ENCODE peak calls at places on chromosome 19, in five cellular contexts. Z is adrenal gland, O is keratinocyte, D is GM12864, S is pancreas. J is an unnamed sample.

GRCh38 chr19:913080-913748 is at the start of gene R3HDM4:
- DNase-seq in O (no peak), Z (peak), S (peak), D (no peak), J (peak)

GRCh38 chr19:4069331-4069959 is 2.7 kb upstream of the ZBTB7A start:
- DNase-seq in Z (no peak), O (no peak), D (no peak), S (no peak), J (no peak)

GRCh38 chr19:280541-281007 is 10.6 kb downstream of the PLPP2 start:
- DNase-seq in O (no peak), S (no peak), D (no peak), Z (no peak), J (no peak)

GRCh38 chr19:10043286-10043927 is 30.1 kb downstream of the RDH8 start:
- DNase-seq in S (no peak), Z (no peak), D (no peak), O (no peak), J (no peak)

GRCh38 chr19:19238126-19238894 is 26.6 kb downstream of the NCAN start:
- DNase-seq in O (no peak), Z (no peak), D (no peak), S (no peak), J (no peak)

GRCh38 chr19:54002495-54003315 is 11.3 kb downstream of the CACNG6 start:
- DNase-seq in O (no peak), Z (no peak), D (no peak), S (no peak), J (no peak)

GRCh38 chr19:54178581-54179261 is 5.8 kb upstream of the TMC4 start:
- DNase-seq in Z (no peak), S (no peak), D (no peak), O (no peak), J (no peak)

GRCh38 chr19:368624-369020 is 24.0 kb upstream of the MIER2 start:
- DNase-seq in D (no peak), S (no peak), O (no peak), Z (no peak), J (no peak)

GRCh38 chr19:10502524-10503001 is 593 bp downstream of the KEAP1 start:
- DNase-seq in D (peak), S (peak), O (peak), Z (peak), J (peak)

GRCh38 chr19:17834350-17835181 is 13.2 kb downstream of the JAK3 start:
- DNase-seq in O (no peak), Z (no peak), S (no peak), D (no peak), J (no peak)
- TF ChIP-seq CTCF in O (no peak), Z (no peak), S (no peak), D (peak), J (no peak)

DNA sequence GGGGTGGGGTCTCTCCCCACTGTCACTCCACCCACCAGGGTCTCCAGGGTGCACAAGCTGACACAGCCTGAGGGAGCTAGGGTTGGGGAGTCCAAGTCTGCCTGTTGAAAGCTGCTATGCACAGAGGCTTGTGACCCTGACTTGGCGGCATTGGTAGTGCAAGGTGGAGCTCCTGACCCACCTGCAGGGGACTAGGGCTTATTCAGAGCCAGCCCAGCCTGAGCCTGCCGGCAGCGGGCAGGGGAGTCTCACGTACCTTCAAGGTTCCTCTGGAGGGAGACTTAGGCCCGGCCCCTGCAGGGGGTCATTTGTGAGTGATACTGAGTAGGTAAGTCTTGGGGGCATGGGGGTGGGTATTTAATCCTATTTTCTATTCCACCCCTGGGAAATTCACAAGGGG is 4.7 kb downstream of the KCTD15 start:
- DNase-seq in Z (no peak), S (no peak), O (no peak), D (no peak), J (no peak)
- TF ChIP-seq CTCF in Z (no peak), S (no peak), O (no peak), D (no peak), J (no peak)

GRCh38 chr19:24159707-24160106 is 72.7 kb downstream of the ZNF254 start:
- DNase-seq in Z (no peak), D (no peak), O (no peak), S (no peak), J (no peak)
- TF ChIP-seq CTCF in Z (peak), D (peak), O (peak), S (no peak), J (no peak)

DNA sequence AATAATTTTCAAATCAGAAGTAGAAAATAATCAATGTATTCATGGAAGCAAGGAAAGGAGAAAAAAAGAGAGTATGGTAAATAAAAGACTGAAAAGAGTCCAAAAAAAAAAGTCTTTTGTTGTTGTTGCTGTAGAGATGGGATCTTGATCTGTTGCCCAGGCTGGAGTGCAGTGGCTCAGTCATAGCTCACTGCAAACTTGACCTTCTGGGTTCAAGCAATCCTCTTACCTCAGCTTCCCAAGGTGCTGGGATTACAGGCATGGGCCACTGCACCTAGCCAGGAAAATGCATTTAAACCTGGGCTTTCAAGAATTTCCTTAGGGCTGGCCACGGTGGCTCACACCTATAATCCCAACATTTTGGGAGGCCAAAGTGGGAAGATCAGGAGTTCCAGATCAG is 7.0 kb upstream of the MAP3K10 start:
- DNase-seq in S (no peak), O (no peak), D (no peak), Z (no peak), J (no peak)
- TF ChIP-seq CTCF in S (no peak), O (no peak), D (no peak), Z (no peak), J (no peak)

GRCh38 chr19:13849277-13849676 is 27.7 kb upstream of the NANOS3 start:
- DNase-seq in O (no peak), Z (no peak), S (no peak), D (no peak), J (no peak)

GRCh38 chr19:13847900-13848677 is 28.8 kb upstream of the NANOS3 start:
- DNase-seq in S (no peak), O (no peak), D (no peak), Z (no peak), J (no peak)

GRCh38 chr19:13848811-13849241 is 28.1 kb upstream of the NANOS3 start:
- DNase-seq in D (no peak), Z (no peak), O (no peak), S (no peak), J (no peak)

GRCh38 chr19:13846533-13847032 is 30.4 kb upstream of the NANOS3 start:
- DNase-seq in D (peak), Z (peak), S (peak), O (no peak), J (peak)

GRCh38 chr19:13847033-13847899 is 29.7 kb upstream of the NANOS3 start:
- DNase-seq in O (no peak), S (peak), Z (peak), D (no peak), J (peak)
- TF ChIP-seq CTCF in O (peak), S (no peak), Z (peak), D (no peak), J (no peak)

GRCh38 chr19:5827342-5827890 is 12.1 kb downstream of the FUT6 start:
- DNase-seq in S (peak), D (no peak), O (no peak), Z (peak), J (no peak)

GRCh38 chr19:5828661-5829566 is 10.6 kb downstream of the FUT6 start:
- DNase-seq in O (no peak), D (no peak), Z (peak), S (peak), J (no peak)

GRCh38 chr19:5827891-5828660 is 11.4 kb downstream of the FUT6 start:
- DNase-seq in O (peak), Z (peak), D (peak), S (peak), J (peak)

GRCh38 chr19:5824791-5825577 is 14.5 kb downstream of the FUT6 start:
- DNase-seq in Z (no peak), S (no peak), O (no peak), D (no peak), J (no peak)

GRCh38 chr19:5826531-5827341 is 12.8 kb downstream of the FUT6 start:
- DNase-seq in S (peak), Z (peak), O (no peak), D (no peak), J (no peak)
- TF ChIP-seq CTCF in S (no peak), Z (peak), O (peak), D (no peak), J (no peak)

GRCh38 chr19:51365211-51366049 is 758 bp downstream of the ETFB start:
- DNase-seq in Z (peak), O (no peak), D (no peak), S (no peak), J (peak)
- TF ChIP-seq CTCF in Z (no peak), O (no peak), D (no peak), S (no peak), J (no peak)

GRCh38 chr19:48190288-48191284 is 20.1 kb downstream of the ZSWIM9 start:
- DNase-seq in S (peak), O (peak), D (peak), Z (peak), J (no peak)
- TF ChIP-seq CTCF in S (no peak), O (peak), D (peak), Z (no peak), J (no peak)

J was measured in activated B cell treated with CpG ODN at 0.5 μM for 24 hours.